ENCODE peak calls at places on chromosome 10, in seven cellular contexts. T is aorta, A is body of pancreas, Z is prostate gland, O is ovary, G is A549, K is adrenal gland. B is an unnamed sample.

GRCh38 chr10:114412907-114413386 is 8.6 kb upstream of the AFAP1L2 start:
- DNase-seq in A (peak; percentile 42), O (no peak), K (peak; percentile 24), G (peak; percentile 44), Z (no peak), T (no peak), B (no peak)

GRCh38 chr10:62081322-62081945 is 179.9 kb downstream of the ARID5B start:
- DNase-seq in A (no peak), T (no peak), G (no peak), O (no peak), Z (no peak), K (no peak), B (no peak)

GRCh38 chr10:93363891-93364648 is 118.1 kb downstream of the MYOF start:
- DNase-seq in T (peak; percentile 78), A (no peak), Z (no peak), O (peak; percentile 36), G (no peak), K (peak; percentile 25), B (no peak)

GRCh38 chr10:84208023-84208422 is 13.7 kb downstream of the CDHR1 start:
- DNase-seq in T (peak; percentile 26), K (no peak), G (no peak), Z (no peak), A (no peak), O (no peak), B (no peak)

GRCh38 chr10:60309891-60310290 is 79.8 kb downstream of the ANK3 start:
- DNase-seq in G (no peak), T (no peak), A (no peak), O (no peak), K (no peak), Z (no peak), B (no peak)

GRCh38 chr10:111835562-111835961 is 348.0 kb downstream of the GPAM start:
- DNase-seq in Z (no peak), T (no peak), G (no peak), A (no peak), K (no peak), O (no peak), B (no peak)

GRCh38 chr10:97921581-97922377 is 72.1 kb downstream of the GOLGA7B start:
- DNase-seq in Z (no peak), O (no peak), K (peak; percentile 40), G (no peak), T (peak; percentile 42), A (peak; percentile 61), B (no peak)

GRCh38 chr10:83680470-83680891 is 458.8 kb upstream of the GHITM start:
- DNase-seq in T (no peak), O (no peak), G (no peak), Z (no peak), K (no peak), A (no peak), B (no peak)

GRCh38 chr10:110212119-110213006 is 5.0 kb downstream of the MXI1 start:
- DNase-seq in A (no peak), Z (no peak), O (no peak), K (no peak), G (no peak), T (no peak), B (no peak)

GRCh38 chr10:97540669-97541500 is 31.7 kb upstream of the ANKRD2 start:
- DNase-seq in Z (no peak), O (peak; percentile 45), G (no peak), T (peak; percentile 78), K (no peak), A (no peak), B (no peak)

GRCh38 chr10:31075434-31075833 is 43.8 kb upstream of the ZNF438 start:
- DNase-seq in Z (no peak), A (no peak), O (no peak), G (peak; percentile 14), K (no peak), T (no peak), B (no peak)

GRCh38 chr10:1115262-1115955 is 59.2 kb downstream of the WDR37 start:
- DNase-seq in T (no peak), G (no peak), Z (no peak), K (no peak), A (no peak), O (no peak), B (no peak)

GRCh38 chr10:112677689-112678088 is 230.7 kb downstream of the VTI1A start:
- DNase-seq in K (peak; percentile 35), O (no peak), Z (no peak), T (no peak), G (no peak), A (no peak), B (no peak)

GRCh38 chr10:87706731-87707130 is 47.1 kb downstream of the PAPSS2 start:
- DNase-seq in T (no peak), O (no peak), Z (no peak), K (peak; percentile 59), A (no peak), G (no peak), B (no peak)

GRCh38 chr10:109939253-109939961 is 16.1 kb upstream of the XPNPEP1 start:
- DNase-seq in G (no peak), A (no peak), O (no peak), K (no peak), T (no peak), Z (no peak), B (no peak)

GRCh38 chr10:21675157-21675796 is 141.2 kb downstream of the MLLT10 start:
- DNase-seq in A (peak; percentile 22), G (peak; percentile 62), Z (no peak), T (no peak), O (no peak), K (no peak), B (no peak)

GRCh38 chr10:30625110-30625509 is 4.4 kb downstream of the LYZL2 start:
- DNase-seq in T (no peak), G (no peak), Z (no peak), K (no peak), A (no peak), O (no peak), B (no peak)

GRCh38 chr10:28778524-28778923 is 101.2 kb downstream of the BAMBI start:
- DNase-seq in K (no peak), T (no peak), A (no peak), O (no peak), G (peak; percentile 32), Z (no peak), B (no peak)

GRCh38 chr10:56003555-56003954 is 357.5 kb downstream of the ZWINT start:
- DNase-seq in G (no peak), K (no peak), O (no peak), A (no peak), Z (no peak), T (no peak), B (no peak)

GRCh38 chr10:6473430-6473829 is 106.6 kb downstream of the PRKCQ start:
- DNase-seq in A (no peak), K (no peak), Z (no peak), O (no peak), G (no peak), T (no peak), B (peak; percentile 28)

DNA sequence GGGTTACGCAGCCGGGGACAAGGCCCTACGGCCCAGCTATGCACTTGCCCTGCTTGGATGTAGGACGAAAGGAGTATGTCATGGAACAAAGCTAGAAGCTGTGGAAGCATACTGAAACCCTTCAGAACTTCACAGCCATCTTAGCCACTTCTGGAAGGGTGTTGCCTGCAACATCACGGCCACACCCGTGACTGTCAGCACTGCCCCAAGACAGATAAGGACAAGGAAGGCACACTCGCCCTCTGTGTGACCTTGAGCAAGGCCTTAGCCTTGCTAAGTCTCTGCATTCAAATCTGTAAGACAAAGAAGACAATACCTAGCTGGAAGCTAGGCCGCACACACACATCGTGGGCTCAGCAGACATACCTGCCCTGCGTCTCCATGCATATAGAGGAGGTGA is 352.5 kb upstream of the MGMT start:
- DNase-seq in K (no peak), O (no peak), Z (no peak), T (no peak), A (no peak), G (no peak), B (no peak)
- H3K9me3 ChIP-seq in K (no peaks in the 10 kb centered on the region), O (no peaks in the 10 kb centered on the region), Z (no peaks in the 10 kb centered on the region), T (no peaks in the 10 kb centered on the region), A (no peaks in the 10 kb centered on the region), G (no peaks in the 10 kb centered on the region), B (no peaks in the 10 kb centered on the region)

GRCh38 chr10:24381235-24382010 is 172.5 kb downstream of the KIAA1217 start:
- DNase-seq in K (no peak), A (no peak), G (no peak), Z (no peak), O (no peak), T (no peak), B (no peak)
- H3K9me3 ChIP-seq in K (no peaks in the 10 kb centered on the region), A (no peaks in the 10 kb centered on the region), G (no peaks in the 10 kb centered on the region), Z (no peaks in the 10 kb centered on the region), O (no peaks in the 10 kb centered on the region), T (no peaks in the 10 kb centered on the region), B (no peaks in the 10 kb centered on the region)

DNA sequence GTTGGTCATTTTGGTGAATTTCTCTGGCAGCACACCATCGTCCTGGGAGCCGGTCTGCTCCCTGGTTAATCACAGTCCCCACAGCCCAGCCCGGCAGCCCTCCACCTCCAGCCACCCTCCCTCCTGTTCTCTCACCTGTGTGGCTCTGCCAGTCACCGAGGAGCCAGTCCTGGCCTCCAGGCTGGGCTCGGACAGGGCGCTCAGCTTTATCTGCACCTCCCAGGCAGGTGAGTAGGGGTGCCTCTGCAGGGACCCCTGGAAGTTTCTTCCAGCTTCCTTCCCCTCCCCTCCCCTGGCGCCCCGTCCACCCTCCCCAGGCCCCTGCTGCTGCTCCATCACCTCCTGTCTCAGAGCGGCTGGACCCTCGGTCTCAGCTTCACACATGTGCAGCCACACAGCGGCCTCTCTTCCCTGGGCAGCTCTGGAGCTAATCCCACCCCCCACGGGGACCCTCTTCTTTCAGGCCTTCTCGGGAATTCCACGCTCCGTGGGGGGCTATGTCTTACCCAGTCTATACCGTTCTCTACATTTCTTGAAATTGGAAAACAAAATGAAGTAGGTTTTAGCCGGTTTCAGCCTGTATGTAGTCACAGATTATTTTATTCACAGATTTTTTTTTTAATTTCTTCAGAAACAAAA is 213.9 kb upstream of the PPP2R2D start:
- DNase-seq in O (no peak), G (no peak), A (no peak), Z (no peak), K (no peak), T (peak; percentile 54), B (no peak)
- H3K9me3 ChIP-seq in O (no peaks in the 10 kb centered on the region), G (no peaks in the 10 kb centered on the region), A (no peaks in the 10 kb centered on the region), Z (no peaks in the 10 kb centered on the region), K (no peaks in the 10 kb centered on the region), T (peaks cover 2% of the 10 kb centered on the region), B (no peaks in the 10 kb centered on the region)

DNA sequence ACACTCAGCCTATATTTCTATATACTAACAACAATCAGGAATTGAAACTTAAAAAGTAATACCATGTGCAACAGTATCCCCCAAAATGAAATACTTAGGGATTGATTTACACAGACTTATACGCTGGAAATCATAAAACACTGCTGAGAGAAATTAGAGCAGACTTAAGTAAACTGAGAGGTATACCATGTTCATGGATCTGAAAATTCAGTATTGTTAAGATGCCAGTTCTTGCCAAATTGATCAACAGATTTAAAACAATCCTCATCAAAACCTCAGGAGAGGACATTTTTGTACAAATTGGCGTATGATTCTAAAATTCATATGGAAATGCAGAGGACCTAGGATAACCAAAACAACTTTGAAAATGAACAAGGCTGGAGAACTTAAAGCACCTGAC is 37.3 kb downstream of the DCLRE1C start:
- DNase-seq in G (no peak), O (no peak), T (no peak), Z (no peak), A (no peak), K (no peak), B (no peak)
- H3K9me3 ChIP-seq in G (peaks cover 54% of the 10 kb centered on the region), O (peaks cover 7% of the 10 kb centered on the region), T (no peaks in the 10 kb centered on the region), Z (no peaks in the 10 kb centered on the region), A (no peaks in the 10 kb centered on the region), K (no peaks in the 10 kb centered on the region), B (peaks cover 10% of the 10 kb centered on the region)

DNA sequence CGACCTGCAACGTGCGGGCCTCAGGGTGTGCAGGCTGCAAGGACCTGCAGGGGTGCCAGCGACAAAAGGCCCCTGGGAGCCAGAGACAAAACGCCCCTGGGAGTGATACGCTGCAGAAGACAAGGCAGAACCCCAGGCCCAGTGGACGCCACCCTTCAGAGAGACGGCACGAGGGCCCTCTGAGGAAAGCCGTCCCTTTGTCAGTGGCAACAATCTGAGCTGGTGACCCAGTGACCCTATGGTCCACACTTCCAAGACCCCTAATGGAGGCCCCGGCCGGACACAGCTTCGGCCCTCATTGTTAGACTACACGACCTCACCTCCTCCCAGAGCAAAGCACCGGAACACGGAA is 205.0 kb upstream of the PPP2R2D start:
- DNase-seq in G (no peak), K (no peak), O (no peak), A (no peak), Z (no peak), T (no peak), B (no peak)
- H3K9me3 ChIP-seq in G (no peaks in the 10 kb centered on the region), K (no peaks in the 10 kb centered on the region), O (no peaks in the 10 kb centered on the region), A (no peaks in the 10 kb centered on the region), Z (no peaks in the 10 kb centered on the region), T (no peaks in the 10 kb centered on the region), B (no peaks in the 10 kb centered on the region)

B was measured in T-helper 17 cell.